ENCODE peak calls at places on chromosomes 2 and 18, in five cellular contexts. L is heart left ventricle, I is suprapubic skin, H is uterus, Q is GM12892. J is an unnamed sample.

GRCh38 chr2:11980809-11981208 is 234.4 kb downstream of the LPIN1 start:
- DNase-seq in L (no peak), I (no peak), Q (no peak), H (no peak), J (no peak)

GRCh38 chr2:72919414-72920316 is 2.3 kb downstream of the EMX1 start:
- DNase-seq in L (no peak), H (no peak), I (peak; percentile 58), Q (no peak), J (no peak)

GRCh38 chr2:143742631-143743030 is 613.4 kb downstream of the ARHGAP15 start:
- DNase-seq in H (no peak), I (no peak), L (no peak), Q (no peak), J (no peak)

GRCh38 chr2:67997528-67998267 is 65.1 kb downstream of the C1D start:
- DNase-seq in Q (no peak), H (no peak), I (no peak), L (no peak), J (peak; percentile 59)

GRCh38 chr18:10100236-10100635 is 186.4 kb downstream of the VAPA start:
- DNase-seq in I (no peak), H (no peak), L (no peak), Q (no peak), J (no peak)

GRCh38 chr18:11178951-11179549 is 29.7 kb upstream of the PIEZO2 start:
- DNase-seq in I (peak; percentile 80), L (peak; percentile 63), H (peak; percentile 26), Q (no peak), J (no peak)

GRCh38 chr2:238130111-238130695 is 8.3 kb upstream of the KLHL30 start:
- DNase-seq in I (no peak), L (peak; percentile 17), H (no peak), Q (no peak), J (no peak)

GRCh38 chr2:237141556-237141955 is 55.9 kb downstream of the COPS8 start:
- DNase-seq in I (no peak), L (no peak), Q (no peak), H (peak; percentile 67), J (no peak)

GRCh38 chr2:118417417-118418125 is 329.3 kb downstream of the INSIG2 start:
- DNase-seq in Q (no peak), L (no peak), I (no peak), H (no peak), J (no peak)

GRCh38 chr2:38174646-38175096 is 98.7 kb upstream of the CYP1B1 start:
- DNase-seq in H (peak; percentile 67), I (no peak), Q (no peak), L (peak; percentile 35), J (no peak)

GRCh38 chr2:121242175-121242875 is 42.7 kb downstream of the TFCP2L1 start:
- DNase-seq in I (peak; percentile 40), L (no peak), Q (no peak), H (no peak), J (no peak)

GRCh38 chr2:157261199-157261782 is 3.8 kb downstream of the GALNT5 start:
- DNase-seq in Q (no peak), L (no peak), I (no peak), H (no peak), J (peak; percentile 17)

GRCh38 chr2:19736191-19736831 is 165.5 kb downstream of the TTC32 start:
- DNase-seq in H (no peak), L (no peak), Q (no peak), I (no peak), J (no peak)

GRCh38 chr2:176085861-176086771 is 2.4 kb upstream of the EVX2 start:
- DNase-seq in I (no peak), L (no peak), Q (no peak), H (no peak), J (no peak)

GRCh38 chr2:239396881-239397681 is 3.7 kb downstream of the HDAC4 start:
- DNase-seq in Q (no peak), H (no peak), I (no peak), L (peak; percentile 59), J (no peak)
- TF ChIP-seq POLR2A in Q (no peak), H (no peak), I (no peak), L (no peak), J (no peak)

GRCh38 chr2:74556159-74556558 is 1.6 kb downstream of the DOK1 start:
- DNase-seq in Q (no peak), I (no peak), H (no peak), L (no peak), J (no peak)

GRCh38 chr2:74553892-74554820 is at the start of the genes DOK1 and LOXL3:
- DNase-seq in H (peak; percentile 89), L (peak; percentile 93), I (peak; percentile 90), Q (peak; percentile 87), J (peak; percentile 90)

GRCh38 chr2:74555610-74556103 is 1.1 kb downstream of the DOK1 start:
- DNase-seq in I (no peak), H (no peak), L (peak; percentile 56), Q (no peak), J (no peak)

GRCh38 chr2:74552914-74553811 is 579 bp downstream of the LOXL3 start:
- DNase-seq in L (peak; percentile 59), H (no peak), I (no peak), Q (no peak), J (no peak)

DNA sequence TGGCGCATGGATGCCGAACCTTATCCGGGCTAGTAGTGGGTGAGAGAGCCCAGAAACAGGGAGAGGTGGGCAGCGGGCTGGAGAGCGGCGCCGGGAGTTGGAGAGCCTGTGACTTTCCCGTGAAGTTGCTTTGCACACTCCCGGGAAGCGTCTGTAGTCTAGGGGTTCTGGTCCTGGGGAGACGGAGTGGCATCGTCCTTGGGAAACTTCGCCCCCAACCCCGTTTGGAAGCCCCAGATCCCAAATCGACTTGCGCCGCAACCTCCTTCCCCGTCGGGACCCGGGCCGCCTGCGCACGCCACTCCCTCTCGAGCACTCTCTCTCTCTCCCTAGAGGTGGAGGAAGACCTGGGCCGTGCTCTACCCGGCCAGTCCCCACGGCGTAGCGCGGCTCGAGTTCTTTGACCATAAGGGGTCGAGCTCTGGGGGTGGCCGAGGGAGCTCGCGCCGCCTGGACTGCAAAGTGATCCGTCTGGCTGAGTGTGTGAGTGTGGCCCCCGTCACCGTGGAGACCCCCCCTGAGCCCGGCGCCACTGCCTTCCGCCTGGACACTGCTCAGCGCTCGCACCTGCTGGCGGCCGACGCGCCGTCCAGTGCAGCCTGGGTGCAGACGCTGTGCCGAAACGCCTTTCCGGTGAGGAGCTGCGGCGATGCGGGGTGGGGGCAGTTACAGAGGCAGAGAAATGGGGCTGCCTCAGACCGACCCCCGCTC is 456 bp downstream of the DOK1 start:
- DNase-seq in L (peak; percentile 55), I (peak; percentile 79), H (peak; percentile 43), Q (no peak), J (peak; percentile 59)
- TF ChIP-seq POLR2A in L (no peak), I (no peak), H (no peak), Q (no peak), J (peak; percentile 25)

GRCh38 chr2:112541315-112542122 is 746 bp upstream of the POLR1B start:
- DNase-seq in I (peak; percentile 80), H (no peak), Q (no peak), L (peak; percentile 78), J (peak; percentile 74)
- TF ChIP-seq POLR2A in I (no peak), H (no peak), Q (peak; percentile 90), L (no peak), J (peak; percentile 47)

DNA sequence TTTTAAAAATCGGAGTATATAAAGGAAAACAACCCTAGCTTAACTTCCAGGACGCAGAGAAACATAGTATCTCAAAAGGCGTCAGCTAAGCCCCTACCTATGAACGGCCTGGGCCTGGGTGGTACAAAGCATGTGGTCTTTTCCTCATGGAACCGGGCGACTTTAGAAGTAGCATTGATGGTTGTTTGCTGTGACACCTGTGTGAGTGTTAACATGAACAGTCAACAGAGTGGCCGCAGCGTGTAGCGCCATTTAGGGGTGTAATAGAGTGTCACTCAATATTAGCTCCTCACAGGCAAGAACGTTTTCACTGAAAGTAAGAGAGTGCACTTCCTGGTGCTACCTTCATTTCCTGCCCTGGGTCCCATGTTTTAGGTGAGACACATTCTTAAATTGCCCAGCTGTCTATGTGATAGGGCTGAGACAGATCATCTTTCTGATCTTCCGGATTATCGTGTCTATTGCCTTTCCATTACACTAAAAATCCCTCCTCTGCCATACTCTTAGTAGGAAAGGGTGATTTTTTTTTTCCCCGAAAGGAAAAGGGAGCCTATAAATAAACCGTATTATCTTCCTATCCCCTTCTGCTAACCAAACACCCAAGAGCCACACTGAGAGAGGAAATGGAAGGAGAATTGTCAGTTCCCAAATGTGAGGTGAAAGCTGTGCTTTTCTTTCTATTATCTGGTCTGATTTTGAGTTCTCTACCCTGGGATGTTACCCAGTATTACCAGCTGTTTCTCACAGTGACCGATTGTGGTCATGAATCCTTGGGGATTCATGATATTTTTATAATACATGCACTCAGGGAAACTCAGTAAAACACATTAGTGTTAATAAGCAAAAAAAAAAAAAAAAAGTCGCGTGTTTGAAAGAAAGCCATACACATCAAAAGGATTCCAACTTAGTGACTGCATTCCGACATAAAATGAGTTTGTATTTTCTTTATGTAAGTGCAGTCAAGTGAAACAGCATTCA is 1.4 kb downstream of the GORASP2 start:
- DNase-seq in I (no peak), H (no peak), L (no peak), Q (peak; percentile 33), J (peak; percentile 24)
- TF ChIP-seq POLR2A in I (no peak), H (no peak), L (no peak), Q (peak; percentile 77), J (no peak)

GRCh38 chr18:48006415-48007175 is 76.1 kb upstream of the SMAD2 start:
- DNase-seq in L (no peak), I (no peak), H (no peak), Q (no peak), J (no peak)

GRCh38 chr18:48007381-48007780 is 76.9 kb upstream of the SMAD2 start:
- DNase-seq in L (no peak), I (no peak), H (no peak), Q (no peak), J (no peak)

GRCh38 chr18:48009116-48009825 is 78.8 kb upstream of the SMAD2 start:
- DNase-seq in H (no peak), I (no peak), Q (no peak), L (no peak), J (no peak)

GRCh38 chr18:48010264-48010663 is 79.8 kb upstream of the SMAD2 start:
- DNase-seq in H (no peak), I (no peak), L (no peak), Q (no peak), J (no peak)

DNA sequence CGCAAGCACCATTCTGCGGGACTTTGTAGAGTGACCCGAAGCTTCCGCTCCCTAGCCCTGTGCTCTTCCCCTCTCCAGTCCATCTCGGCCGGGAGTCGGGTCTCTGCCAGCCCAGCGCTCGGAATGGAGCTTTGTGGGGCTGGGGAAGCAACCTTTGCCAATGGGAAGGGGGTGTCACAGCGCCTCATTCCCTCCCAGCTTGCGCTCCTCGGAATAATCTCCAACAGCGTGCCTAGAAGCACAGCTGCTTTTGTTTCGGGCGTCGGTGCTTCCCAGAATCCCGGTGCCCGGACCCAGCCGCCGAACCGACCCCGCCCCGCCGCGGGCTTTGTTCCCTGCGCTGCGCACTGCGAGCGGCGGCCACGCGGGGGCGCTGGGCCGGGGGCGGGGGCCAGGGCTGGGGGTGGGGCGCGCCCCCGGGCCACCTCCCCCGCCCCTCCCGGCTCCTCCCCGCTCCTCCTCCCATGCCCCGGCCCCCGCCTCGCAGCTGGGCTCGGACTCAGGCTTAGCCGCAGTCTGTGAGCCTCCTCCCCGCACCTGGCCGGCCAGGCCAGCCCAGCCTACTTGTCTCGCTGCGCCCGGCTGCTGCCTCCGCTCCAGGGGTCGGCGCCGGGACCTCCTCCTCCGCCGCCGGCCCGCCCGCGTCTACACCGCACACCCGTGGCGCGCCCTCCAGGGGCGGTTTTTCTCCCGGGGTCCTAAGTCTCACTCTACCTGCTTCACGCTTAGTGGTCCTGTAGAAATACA is 77.7 kb upstream of the SMAD2 start:
- DNase-seq in I (no peak), L (peak; percentile 78), H (peak; percentile 40), Q (peak; percentile 59), J (peak; percentile 67)
- TF ChIP-seq POLR2A in I (no peak), L (no peak), H (no peak), Q (no peak), J (no peak)

J was measured in H54.